ENCODE peak calls at places on chromosomes 13 and 19, in five cellular contexts. H, D, Y, N and J are unnamed samples.

GRCh38 chr13:33169273-33169980 is 116.1 kb downstream of the STARD13 start:
- DNase-seq in D (no peak), Y (no peak), N (no peak), H (no peak), J (no peak)

GRCh38 chr19:10752237-10752912 is 34.5 kb downstream of the DNM2 start:
- DNase-seq in Y (no peak), H (no peak), N (peak), D (no peak), J (no peak)

GRCh38 chr13:22880756-22881701 is 299.8 kb upstream of the SGCG start:
- DNase-seq in N (no peak), D (no peak), H (no peak), Y (no peak), J (no peak)

GRCh38 chr13:31775686-31776085 is 36.4 kb downstream of the RXFP2 start:
- DNase-seq in H (peak), D (no peak), N (no peak), Y (no peak), J (no peak)

GRCh38 chr19:49533551-49534488 is 6.0 kb downstream of the RCN3 start:
- DNase-seq in N (peak), Y (peak), D (peak), H (peak), J (peak)

GRCh38 chr13:50244913-50245574 is 229.8 kb downstream of the KCNRG start:
- DNase-seq in Y (no peak), H (no peak), D (peak), N (no peak), J (no peak)

GRCh38 chr19:49758292-49758691 is 4.8 kb downstream of the TSKS start:
- DNase-seq in D (no peak), H (no peak), Y (no peak), N (no peak), J (no peak)

GRCh38 chr13:86825410-86825809 is 845.8 kb upstream of the SLITRK5 start:
- DNase-seq in D (no peak), H (no peak), N (no peak), Y (no peak), J (no peak)